ENCODE peak calls at places on chromosome 9, in four cellular contexts. O is GOT3; D is H4; V is stimulated activated CD4-positive, alpha-beta T cell treated with anti-CD3 and anti-CD28 coated beads, Interleukin-12 subunit alpha, Interleukin-12 subunit beta, amount 100 ng/mL, for 4 hours. W is an unnamed sample.

GRCh38 chr9:131330814-131331600 is 41.5 kb downstream of the PLPP7 start:
- DNase-seq in V (no peak), O (no peak), D (no peak), W (no peak)

GRCh38 chr9:133726401-133727276 is 11.5 kb downstream of the SARDH start:
- DNase-seq in D (peak), V (peak), O (no peak), W (peak)

GRCh38 chr9:111598730-111599091 is 736 bp downstream of the PTGR1 start:
- DNase-seq in D (no peak), O (no peak), V (no peak), W (no peak)

GRCh38 chr9:115373000-115373709 is 255.2 kb upstream of the TNC start:
- DNase-seq in D (peak), O (no peak), V (no peak), W (peak)

GRCh38 chr9:102875687-102876086 is 119.4 kb upstream of the CYLC2 start:
- DNase-seq in O (no peak), D (no peak), V (no peak), W (no peak)

GRCh38 chr9:130309689-130310455 is 44.3 kb downstream of the HMCN2 start:
- DNase-seq in D (no peak), O (no peak), V (no peak), W (no peak)

GRCh38 chr9:99253772-99254431 is 31.8 kb downstream of the SEC61B start:
- DNase-seq in D (peak), O (no peak), V (peak), W (no peak)

GRCh38 chr9:121860744-121861143 is 209.3 kb downstream of the DAB2IP start:
- DNase-seq in D (peak), O (no peak), V (no peak), W (no peak)

GRCh38 chr9:128203024-128203841 is at the start of gene DNM1:
- DNase-seq in D (no peak), V (peak), O (no peak), W (peak)

GRCh38 chr9:132562313-132562588 is 20.2 kb upstream of the BARHL1 start:
- DNase-seq in O (no peak), V (no peak), D (no peak), W (no peak)

GRCh38 chr9:112844771-112845542 is 45.7 kb downstream of the SLC46A2 start:
- DNase-seq in V (peak), O (no peak), D (peak), W (peak)

GRCh38 chr9:128098017-128098935 is 29.3 kb downstream of the PTGES2 start:
- DNase-seq in D (peak), V (peak), O (no peak), W (peak)

GRCh38 chr9:130058887-130059286 is 5.2 kb downstream of the GPR107 start:
- DNase-seq in O (no peak), D (no peak), V (no peak), W (no peak)

GRCh38 chr9:37104183-37104889 is 16.0 kb upstream of the ZCCHC7 start:
- DNase-seq in V (peak), D (peak), O (no peak), W (no peak)

GRCh38 chr9:127921592-127922120 is 4.8 kb upstream of the ST6GALNAC4 start:
- DNase-seq in V (peak), D (no peak), O (no peak), W (peak)

GRCh38 chr9:113590991-113591898 is 127.7 kb downstream of the RGS3 start:
- DNase-seq in O (no peak), D (peak), V (peak), W (peak)

GRCh38 chr9:122087406-122088200 is 5.5 kb downstream of the TTLL11 start:
- DNase-seq in O (no peak), V (no peak), D (peak), W (no peak)

GRCh38 chr9:5632540-5632939 is 3.6 kb downstream of the RIC1 start:
- DNase-seq in V (no peak), O (no peak), D (no peak), W (no peak)

GRCh38 chr9:113355197-113355596 is 5.9 kb downstream of the BSPRY start:
- DNase-seq in O (no peak), V (no peak), D (no peak), W (peak)

GRCh38 chr9:95313010-95313498 is 4.5 kb downstream of the FANCC start:
- DNase-seq in D (no peak), O (no peak), V (no peak), W (no peak)

GRCh38 chr9:120689860-120690259 is 24.4 kb downstream of the MEGF9 start:
- DNase-seq in V (no peak), D (no peak), O (no peak), W (no peak)

GRCh38 chr9:114080773-114081440 is 2.8 kb upstream of the AMBP start:
- DNase-seq in O (no peak), D (no peak), V (no peak), W (no peak)

GRCh38 chr9:68749579-68750159 is 44.6 kb downstream of the PIP5K1B start:
- DNase-seq in V (no peak), O (no peak), D (no peak), W (no peak)

GRCh38 chr9:446074-446699 is 231.5 kb downstream of the DOCK8 start:
- DNase-seq in D (no peak), O (no peak), V (no peak), W (no peak)

GRCh38 chr9:129962889-129963703 is 79.9 kb downstream of the FNBP1 start:
- DNase-seq in D (peak), V (peak), O (no peak), W (peak)

GRCh38 chr9:83937861-83938455 is 16.7 kb upstream of the KIF27 start:
- DNase-seq in O (no peak), V (no peak), D (peak), W (peak)

GRCh38 chr9:37529111-37529510 is 43.4 kb downstream of the POLR1E start:
- DNase-seq in V (peak), D (no peak), O (no peak), W (no peak)

GRCh38 chr9:32431940-32432555 is 47.6 kb downstream of the ACO1 start:
- DNase-seq in O (no peak), D (peak), V (peak), W (no peak)

GRCh38 chr9:109469646-109470358 is 28.3 kb downstream of the PTPN3 start:
- DNase-seq in D (peak), O (no peak), V (peak), W (peak)

GRCh38 chr9:26670052-26670640 is 222.5 kb downstream of the CAAP1 start:
- DNase-seq in O (no peak), V (no peak), D (no peak), W (no peak)

GRCh38 chr9:2817987-2818386 is 25.9 kb downstream of the PUM3 start:
- DNase-seq in D (peak), V (no peak), O (no peak), W (no peak)

GRCh38 chr9:114169940-114170791 is 14.8 kb downstream of the COL27A1 start:
- DNase-seq in D (no peak), O (no peak), V (no peak), W (no peak)

GRCh38 chr9:117535439-117535838 is 120.6 kb upstream of the ASTN2 start:
- DNase-seq in O (no peak), D (no peak), V (no peak), W (no peak)

GRCh38 chr9:129258124-129258822 is 80.2 kb upstream of the IER5L start:
- DNase-seq in V (peak), O (peak), D (no peak), W (peak)

W was measured in HTR-8/SVneo.